ENCODE peak calls at places on chromosomes 3 and 15, in six cellular contexts. K is Panc1, C is heart left ventricle, J is esophagus squamous epithelium, Z is neural progenitor cell, I is GM23338. U is an unnamed sample.
A peak's percentile ranks its signal among the peaks of the same experiment; 100 is the strongest.

GRCh38 chr3:59418836-59419235 is 369.0 kb upstream of the CFAP20DC start:
- DNase-seq in K (no peak), C (no peak), J (no peak), Z (no peak), I (no peak), U (no peak)

GRCh38 chr3:194028434-194029004 is 107.4 kb upstream of the HES1 start:
- DNase-seq in K (no peak), C (no peak), J (no peak), Z (no peak), I (no peak), U (no peak)

GRCh38 chr3:79419222-79419621 is 348.6 kb downstream of the ROBO1 start:
- DNase-seq in K (no peak), C (no peak), J (no peak), Z (no peak), I (no peak), U (no peak)

GRCh38 chr3:5019411-5020261 is 40.4 kb downstream of the BHLHE40 start:
- DNase-seq in K (no peak), C (no peak), J (no peak), Z (no peak), I (no peak), U (peak; percentile 78)

GRCh38 chr15:52331490-52332240 is 36.1 kb upstream of the MYO5C start:
- DNase-seq in K (peak; percentile 81), C (no peak), J (no peak), Z (no peak), I (peak; percentile 33), U (peak; percentile 61)

GRCh38 chr3:64518950-64519349 is 168.8 kb downstream of the ADAMTS9 start:
- DNase-seq in K (no peak), C (no peak), J (no peak), Z (no peak), I (no peak), U (no peak)

GRCh38 chr15:41851167-41851523 is 12.5 kb downstream of the PLA2G4B start:
- DNase-seq in K (no peak), C (no peak), J (no peak), Z (no peak), I (no peak), U (no peak)

GRCh38 chr3:194136519-194137313 is 768 bp downstream of the HES1 start:
- DNase-seq in K (no peak), C (peak; percentile 79), J (no peak), Z (peak; percentile 76), I (peak; percentile 74), U (no peak)

GRCh38 chr3:43733459-43734384 is 43.0 kb downstream of the ABHD5 start:
- DNase-seq in K (no peak), C (no peak), J (no peak), Z (no peak), I (peak; percentile 47), U (no peak)

GRCh38 chr3:190340071-190340470 is 17.8 kb upstream of the CLDN1 start:
- DNase-seq in K (no peak), C (no peak), J (no peak), Z (no peak), I (no peak), U (no peak)

GRCh38 chr3:131217296-131217741 is 164.3 kb upstream of the NUDT16 start:
- DNase-seq in K (no peak), C (no peak), J (no peak), Z (no peak), I (no peak), U (no peak)

GRCh38 chr15:75130597-75131268 is 70.9 kb upstream of the C15orf39 start:
- DNase-seq in K (no peak), C (no peak), J (no peak), Z (no peak), I (no peak), U (peak; percentile 34)

GRCh38 chr15:45521596-45522167 is 873 bp downstream of the SLC30A4 start:
- DNase-seq in K (no peak), C (no peak), J (no peak), Z (no peak), I (peak; percentile 4), U (no peak)

GRCh38 chr3:71104090-71104489 is 479.4 kb downstream of the FOXP1 start:
- DNase-seq in K (no peak), C (no peak), J (no peak), Z (no peak), I (no peak), U (no peak)

GRCh38 chr3:12040902-12041301 is 36.7 kb downstream of the SYN2 start:
- DNase-seq in K (no peak), C (no peak), J (no peak), Z (no peak), I (no peak), U (no peak)

GRCh38 chr15:71792521-71792920 is 17.8 kb upstream of the NR2E3 start:
- DNase-seq in K (no peak), C (no peak), J (no peak), Z (no peak), I (no peak), U (no peak)

GRCh38 chr15:74789171-74789627 is 7.3 kb downstream of the CSK start:
- DNase-seq in K (no peak), C (no peak), J (no peak), Z (no peak), I (no peak), U (no peak)

GRCh38 chr3:149662240-149662887 is 4.5 kb upstream of the WWTR1 start:
- DNase-seq in K (no peak), C (no peak), J (no peak), Z (no peak), I (no peak), U (no peak)

GRCh38 chr3:24622696-24623225 is 128.1 kb upstream of the THRB start:
- DNase-seq in K (no peak), C (no peak), J (no peak), Z (no peak), I (no peak), U (no peak)

GRCh38 chr3:47156418-47156817 is 7.5 kb downstream of the SETD2 start:
- DNase-seq in K (no peak), C (no peak), J (no peak), Z (no peak), I (no peak), U (no peak)
- H3K4me1 ChIP-seq in K (peaks cover 6% of the 10 kb centered on the region), C (peaks cover 61% of the 10 kb centered on the region), J (peaks cover 39% of the 10 kb centered on the region), Z (peaks cover 23% of the 10 kb centered on the region), I (peaks cover 63% of the 10 kb centered on the region), U (peaks cover 73% of the 10 kb centered on the region)

GRCh38 chr15:65289261-65289854 is 2.7 kb upstream of the PARP16 start:
- DNase-seq in K (no peak), C (no peak), J (no peak), Z (no peak), I (no peak), U (no peak)
- H3K4me1 ChIP-seq in K (peaks cover 13% of the 10 kb centered on the region), C (peaks cover 14% of the 10 kb centered on the region), J (peaks cover 12% of the 10 kb centered on the region), Z (peaks cover 6% of the 10 kb centered on the region), I (peaks cover 14% of the 10 kb centered on the region), U (peaks cover 19% of the 10 kb centered on the region)

GRCh38 chr3:129689036-129689435 is 82.6 kb upstream of the PLXND1 start:
- DNase-seq in K (no peak), C (no peak), J (no peak), Z (no peak), I (no peak), U (no peak)
- H3K4me1 ChIP-seq in K (peaks cover 10% of the 10 kb centered on the region), C (peaks cover 22% of the 10 kb centered on the region), J (peaks cover 10% of the 10 kb centered on the region), Z (peaks cover 60% of the 10 kb centered on the region), I (peaks cover 46% of the 10 kb centered on the region), U (no peaks in the 10 kb centered on the region)

GRCh38 chr3:123335007-123335670 is 113.8 kb downstream of the ADCY5 start:
- DNase-seq in K (no peak), C (peak; percentile 42), J (no peak), Z (no peak), I (no peak), U (no peak)

GRCh38 chr3:123334056-123334455 is 114.8 kb downstream of the ADCY5 start:
- DNase-seq in K (no peak), C (peak; percentile 6), J (no peak), Z (no peak), I (no peak), U (no peak)

GRCh38 chr3:123331651-123332050 is 117.2 kb downstream of the ADCY5 start:
- DNase-seq in K (no peak), C (peak; percentile 31), J (no peak), Z (no peak), I (no peak), U (no peak)

GRCh38 chr3:123332124-123332641 is 116.7 kb downstream of the ADCY5 start:
- DNase-seq in K (no peak), C (peak; percentile 61), J (no peak), Z (no peak), I (no peak), U (no peak)

DNA sequence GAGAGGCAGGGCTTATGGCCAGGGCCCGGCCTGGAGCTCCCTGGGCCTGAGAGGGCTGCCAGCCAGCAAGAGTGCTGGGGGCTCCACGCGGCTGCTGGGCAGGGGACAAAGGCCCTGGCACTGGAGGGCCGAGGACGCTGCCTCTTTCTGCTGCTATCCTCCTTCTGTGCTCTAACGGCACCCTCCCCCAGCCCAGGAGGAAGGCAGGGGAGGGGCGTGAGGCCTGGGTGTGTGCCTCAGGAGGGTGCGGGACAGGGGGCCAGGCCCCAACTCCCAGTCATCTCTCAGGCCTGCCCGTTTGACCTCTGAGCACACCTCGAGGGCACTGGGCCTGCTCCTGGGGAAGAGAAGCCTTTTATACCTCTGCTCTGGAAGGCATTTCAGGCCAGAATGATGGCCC is 115.5 kb downstream of the ADCY5 start:
- DNase-seq in K (no peak), C (peak; percentile 38), J (no peak), Z (no peak), I (no peak), U (no peak)
- H3K4me1 ChIP-seq in K (peaks cover 4% of the 10 kb centered on the region), C (peaks cover 66% of the 10 kb centered on the region), J (peaks cover 10% of the 10 kb centered on the region), Z (peaks cover 8% of the 10 kb centered on the region), I (no peaks in the 10 kb centered on the region), U (no peaks in the 10 kb centered on the region)

GRCh38 chr15:60580068-60580467 is 101.1 kb upstream of the ICE2 start:
- DNase-seq in K (no peak), C (no peak), J (no peak), Z (no peak), I (no peak), U (no peak)

GRCh38 chr15:60574801-60575631 is 96.1 kb upstream of the ICE2 start:
- DNase-seq in K (no peak), C (no peak), J (no peak), Z (no peak), I (no peak), U (no peak)

GRCh38 chr15:60573936-60574335 is 95.0 kb upstream of the ICE2 start:
- DNase-seq in K (no peak), C (no peak), J (no peak), Z (no peak), I (no peak), U (peak; percentile 57)

GRCh38 chr15:60575995-60576394 is 97.1 kb upstream of the ICE2 start:
- DNase-seq in K (no peak), C (no peak), J (no peak), Z (peak; percentile 32), I (no peak), U (no peak)

GRCh38 chr15:60576515-60576914 is 97.6 kb upstream of the ICE2 start:
- DNase-seq in K (no peak), C (no peak), J (no peak), Z (no peak), I (no peak), U (no peak)
- H3K4me1 ChIP-seq in K (peaks cover 5% of the 10 kb centered on the region), C (peaks cover 10% of the 10 kb centered on the region), J (peaks cover 37% of the 10 kb centered on the region), Z (peaks cover 20% of the 10 kb centered on the region), I (peaks cover 42% of the 10 kb centered on the region), U (peaks cover 90% of the 10 kb centered on the region)

U was measured in CD8-positive, alpha-beta memory T cell.